ENCODE peak calls at places on chromosomes 3 and 15, in four cellular contexts. U is retina; V is heart right ventricle; Z is stimulated activated CD8-positive, alpha-beta memory T cell treated with anti-CD3 and anti-CD28 coated beads, Interleukin-12 subunit alpha, Interleukin-12 subunit beta, amount 100 ng/mL, for 1 hour. J is an unnamed sample.

GRCh38 chr3:89488800-89489580 is 381.6 kb downstream of the EPHA3 start:
- DNase-seq in U (no peak), V (no peak), Z (no peak), J (no peak)

GRCh38 chr3:63400259-63400860 is 122.3 kb downstream of the SYNPR start:
- DNase-seq in U (no peak), V (no peak), Z (no peak), J (no peak)

GRCh38 chr3:82376883-82377282 is 615.4 kb upstream of the GBE1 start:
- DNase-seq in U (no peak), V (no peak), Z (no peak), J (no peak)

GRCh38 chr15:63491116-63491817 is 13.1 kb upstream of the USP3 start:
- DNase-seq in U (no peak), V (no peak), Z (no peak), J (no peak)

GRCh38 chr3:184737641-184738518 is 26.0 kb upstream of the MAGEF1 start:
- DNase-seq in U (no peak), V (no peak), Z (no peak), J (peak; percentile 4)

GRCh38 chr15:36567445-36567844 is 12.0 kb upstream of the CDIN1 start:
- DNase-seq in U (no peak), V (no peak), Z (no peak), J (no peak)

GRCh38 chr15:25563571-25563970 is 124.7 kb upstream of the UBE3A start:
- DNase-seq in U (no peak), V (no peak), Z (no peak), J (no peak)

GRCh38 chr3:143119974-143120715 is 574 bp downstream of the CHST2 start:
- DNase-seq in U (peak; percentile 84), V (peak; percentile 28), Z (peak; percentile 6), J (no peak)

GRCh38 chr15:58247803-58248503 is 109.8 kb downstream of the AQP9 start:
- DNase-seq in U (no peak), V (peak; percentile 76), Z (no peak), J (no peak)

GRCh38 chr15:48855501-48856440 is 22.2 kb upstream of the EID1 start:
- DNase-seq in U (peak; percentile 38), V (no peak), Z (no peak), J (no peak)

GRCh38 chr3:126498936-126499335 is 18.6 kb downstream of the UROC1 start:
- DNase-seq in U (no peak), V (no peak), Z (no peak), J (no peak)

GRCh38 chr15:72197045-72197459 is 535 bp downstream of the GRAMD2A start:
- DNase-seq in U (peak; percentile 67), V (no peak), Z (no peak), J (no peak)

GRCh38 chr3:1954632-1955031 is 144.0 kb upstream of the CNTN4 start:
- DNase-seq in U (no peak), V (no peak), Z (no peak), J (no peak)

GRCh38 chr15:101503296-101503599 is 13.7 kb upstream of the PCSK6 start:
- DNase-seq in U (no peak), V (no peak), Z (no peak), J (no peak)

GRCh38 chr3:49903451-49904424 is at the start of gene MST1R:
- DNase-seq in U (peak; percentile 64), V (peak; percentile 81), Z (peak; percentile 60), J (no peak)

GRCh38 chr3:71791634-71792033 is 6.7 kb upstream of the PROK2 start:
- DNase-seq in U (no peak), V (no peak), Z (no peak), J (no peak)

GRCh38 chr3:121918779-121919483 is 24.7 kb downstream of the SLC15A2 start:
- DNase-seq in U (no peak), V (no peak), Z (no peak), J (no peak)

GRCh38 chr3:53346514-53346913 is 829 bp downstream of the DCP1A start:
- DNase-seq in U (peak; percentile 61), V (no peak), Z (no peak), J (no peak)

GRCh38 chr15:39509941-39510845 is 70.7 kb upstream of the THBS1 start:
- DNase-seq in U (no peak), V (peak; percentile 29), Z (no peak), J (no peak)